ENCODE peak calls at places on chromosome 15, in ten cellular contexts. Q is H1, M is fibroblast of the aortic adventitia, G is epithelial cell of esophagus, A is adrenal gland, E is foreskin fibroblast, C is IMR-90, K is endothelial cell of umbilical vein, P is cardiac fibroblast, O is lower lobe of right lung. X is an unnamed sample.

GRCh38 chr15:42152196-42152920 is 4.1 kb downstream of the PLA2G4F start:
- DNase-seq in Q (no peak), M (peak), G (peak), A (no peak), E (no peak), C (no peak), K (no peak), P (no peak), O (peak), X (no peak)

GRCh38 chr15:35606345-35606744 is 60.4 kb upstream of the DPH6 start:
- DNase-seq in Q (no peak), M (no peak), G (no peak), A (no peak), E (no peak), C (no peak), K (peak), P (no peak), O (no peak), X (no peak)

GRCh38 chr15:62188744-62189143 is 23.7 kb upstream of the C2CD4B start:
- DNase-seq in Q (no peak), M (no peak), G (no peak), A (no peak), E (no peak), C (no peak), K (no peak), P (no peak), O (no peak), X (no peak)

GRCh38 chr15:57235865-57236264 is 140.4 kb upstream of the CGNL1 start:
- DNase-seq in Q (no peak), M (peak), G (no peak), A (no peak), E (peak), C (peak), K (peak), P (peak), O (no peak), X (peak)

GRCh38 chr15:60419752-60420151 is 22.0 kb upstream of the ANXA2 start:
- DNase-seq in Q (no peak), M (peak), G (peak), A (no peak), E (no peak), C (peak), K (no peak), P (peak), O (no peak), X (peak)

GRCh38 chr15:41796457-41796856 is 22.2 kb downstream of the MAPKBP1 start:
- DNase-seq in Q (no peak), M (peak), G (peak), A (no peak), E (peak), C (peak), K (peak), P (peak), O (no peak), X (peak)

GRCh38 chr15:50315814-50316630 is 39.0 kb downstream of the GABPB1 start:
- DNase-seq in Q (no peak), M (peak), G (peak), A (no peak), E (peak), C (peak), K (peak), P (peak), O (no peak), X (peak)

GRCh38 chr15:62428851-62429250 is 263.8 kb upstream of the C2CD4B start:
- DNase-seq in Q (no peak), M (no peak), G (no peak), A (no peak), E (no peak), C (no peak), K (no peak), P (no peak), O (no peak), X (no peak)

GRCh38 chr15:100198442-100198841 is 143.3 kb downstream of the ADAMTS17 start:
- DNase-seq in Q (no peak), M (no peak), G (no peak), A (no peak), E (no peak), C (no peak), K (no peak), P (no peak), O (no peak), X (no peak)

GRCh38 chr15:71201471-71201870 is 86.2 kb downstream of the THSD4 start:
- DNase-seq in Q (no peak), M (peak), G (no peak), A (no peak), E (no peak), C (no peak), K (no peak), P (no peak), O (peak), X (no peak)

GRCh38 chr15:88335074-88335473 is 78.5 kb upstream of the NTRK3 start:
- DNase-seq in Q (no peak), M (no peak), G (no peak), A (no peak), E (no peak), C (no peak), K (no peak), P (no peak), O (no peak), X (no peak)

GRCh38 chr15:26294062-26294689 is 431.0 kb upstream of the ATP10A start:
- DNase-seq in Q (peak), M (no peak), G (no peak), A (no peak), E (no peak), C (no peak), K (no peak), P (no peak), O (no peak), X (no peak)

GRCh38 chr15:46489276-46489675 is 854.4 kb downstream of the SQOR start:
- DNase-seq in Q (no peak), M (no peak), G (no peak), A (no peak), E (peak), C (no peak), K (no peak), P (no peak), O (no peak), X (no peak)

GRCh38 chr15:86213420-86213819 is 133.7 kb downstream of the AGBL1 start:
- DNase-seq in Q (no peak), M (no peak), G (no peak), A (no peak), E (no peak), C (no peak), K (no peak), P (no peak), O (no peak), X (no peak)
- TF ChIP-seq CTCF in Q (no peak), M (no peak), G (no peak), A (no peak), E (no peak), C (no peak), K (no peak), P (no peak), O (no peak), X (no peak)

GRCh38 chr15:92653366-92653765 is 2.2 kb downstream of the FAM174B start:
- DNase-seq in Q (no peak), M (no peak), G (no peak), A (no peak), E (no peak), C (no peak), K (no peak), P (no peak), O (no peak), X (no peak)

GRCh38 chr15:92653836-92654524 is 1.6 kb downstream of the FAM174B start:
- DNase-seq in Q (peak), M (no peak), G (no peak), A (no peak), E (no peak), C (no peak), K (peak), P (no peak), O (no peak), X (peak)

GRCh38 chr15:92656089-92656488 is 514 bp upstream of the FAM174B start:
- DNase-seq in Q (peak), M (no peak), G (no peak), A (no peak), E (no peak), C (no peak), K (no peak), P (no peak), O (no peak), X (no peak)

GRCh38 chr15:92654662-92655061 is 913 bp downstream of the FAM174B start:
- DNase-seq in Q (peak), M (no peak), G (no peak), A (no peak), E (no peak), C (no peak), K (peak), P (no peak), O (no peak), X (no peak)

GRCh38 chr15:92655178-92655995 is at the start of gene FAM174B:
- DNase-seq in Q (peak), M (no peak), G (peak), A (no peak), E (no peak), C (no peak), K (peak), P (no peak), O (peak), X (no peak)
- H3K4me3 ChIP-seq in Q (peak), M (peak), G (peak), A (no peak), E (peak), C (peak), K (peak), P (peak), O (peak), X (peak)

GRCh38 chr15:91141102-91141501 is 41.0 kb downstream of the SV2B start:
- DNase-seq in Q (no peak), M (no peak), G (no peak), A (no peak), E (no peak), C (no peak), K (no peak), P (no peak), O (no peak), X (no peak)

GRCh38 chr15:91146728-91147127 is 46.7 kb downstream of the SV2B start:
- DNase-seq in Q (no peak), M (no peak), G (peak), A (no peak), E (no peak), C (no peak), K (no peak), P (no peak), O (no peak), X (no peak)

GRCh38 chr15:91136386-91136923 is 36.4 kb downstream of the SV2B start:
- DNase-seq in Q (no peak), M (no peak), G (no peak), A (no peak), E (no peak), C (no peak), K (no peak), P (no peak), O (no peak), X (no peak)

GRCh38 chr15:91140561-91140960 is 40.5 kb downstream of the SV2B start:
- DNase-seq in Q (no peak), M (no peak), G (no peak), A (no peak), E (no peak), C (no peak), K (no peak), P (no peak), O (no peak), X (no peak)

GRCh38 chr15:91142097-91142744 is 42.2 kb downstream of the SV2B start:
- DNase-seq in Q (no peak), M (peak), G (peak), A (no peak), E (no peak), C (no peak), K (peak), P (peak), O (no peak), X (no peak)
- TF ChIP-seq CTCF in Q (no peak), M (no peak), G (peak), A (peak), E (peak), C (peak), K (no peak), P (no peak), O (peak), X (peak)

DNA sequence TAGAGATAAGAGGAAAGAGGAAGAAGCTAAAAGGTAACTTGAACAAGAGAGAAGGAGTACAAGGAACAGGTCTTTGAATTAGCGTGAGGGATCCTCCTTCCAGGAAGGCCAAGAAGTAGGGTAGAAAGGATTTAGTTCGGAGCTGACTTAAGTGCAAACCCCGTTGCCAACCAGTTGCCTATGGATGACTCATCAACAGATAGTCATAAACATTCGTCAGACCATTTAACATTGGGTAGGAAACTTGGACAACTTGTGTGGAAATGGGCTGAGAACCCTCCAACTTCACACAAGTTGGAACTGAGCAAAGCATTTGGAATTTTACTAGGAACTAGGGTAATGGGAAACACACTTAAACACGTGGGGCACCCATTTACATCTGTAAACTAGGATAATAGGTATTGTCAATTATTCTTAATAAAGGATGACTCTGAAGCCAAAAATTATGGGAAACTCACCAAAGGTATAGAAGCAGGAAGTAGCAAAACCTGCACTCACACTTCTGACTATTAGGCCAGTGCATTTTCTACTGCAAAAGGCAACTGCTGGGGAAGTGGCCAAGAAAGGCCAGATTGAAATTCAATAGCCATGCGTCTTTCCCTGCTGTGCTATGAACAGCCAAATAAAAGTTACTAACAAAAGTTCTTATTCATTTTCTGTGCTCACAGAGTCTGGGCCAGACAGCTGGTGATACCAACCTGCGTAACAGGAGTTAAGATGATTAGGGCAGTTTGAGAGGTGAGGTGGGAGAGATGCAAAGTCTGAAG is 174.5 kb upstream of the TMC3 start:
- DNase-seq in Q (no peak), M (peak), G (peak), A (no peak), E (no peak), C (peak), K (no peak), P (no peak), O (no peak), X (no peak)
- H3K4me3 ChIP-seq in Q (no peak), M (no peak), G (no peak), A (no peak), E (no peak), C (no peak), K (no peak), P (no peak), O (no peak), X (no peak)

GRCh38 chr15:83190450-83190849 is 17.2 kb downstream of the HDGFL3 start:
- DNase-seq in Q (no peak), M (no peak), G (no peak), A (no peak), E (no peak), C (no peak), K (no peak), P (no peak), O (no peak), X (no peak)
- TF ChIP-seq CTCF in Q (no peak), M (no peak), G (no peak), A (no peak), E (no peak), C (no peak), K (no peak), P (no peak), O (no peak), X (no peak)

GRCh38 chr15:73942751-73943270 is 16.5 kb downstream of the LOXL1 start:
- DNase-seq in Q (no peak), M (no peak), G (no peak), A (no peak), E (no peak), C (no peak), K (no peak), P (no peak), O (peak), X (no peak)
- H3K4me3 ChIP-seq in Q (no peak), M (no peak), G (no peak), A (no peak), E (no peak), C (no peak), K (no peak), P (no peak), O (no peak), X (no peak)

GRCh38 chr15:51688863-51689262 is 7.6 kb downstream of the SCG3 start:
- DNase-seq in Q (no peak), M (peak), G (no peak), A (no peak), E (no peak), C (peak), K (no peak), P (peak), O (no peak), X (no peak)
- TF ChIP-seq CTCF in Q (no peak), M (peak), G (peak), A (no peak), E (peak), C (peak), K (no peak), P (peak), O (peak), X (peak)

GRCh38 chr15:32704343-32705076 is 13.3 kb upstream of the GREM1 start:
- DNase-seq in Q (no peak), M (peak), G (no peak), A (no peak), E (peak), C (peak), K (no peak), P (peak), O (no peak), X (peak)
- H3K4me3 ChIP-seq in Q (no peak), M (no peak), G (no peak), A (no peak), E (no peak), C (no peak), K (no peak), P (no peak), O (no peak), X (no peak)